ENCODE peak calls at places on chromosomes 6 and 20, in six cellular contexts. W, O, H, R, K and P are unnamed samples.

GRCh38 chr6:52155791-52156576 is 30.2 kb upstream of the IL17A start:
- DNase-seq in H (peak; percentile 36), W (peak; percentile 48), R (no peak), O (no peak), K (no peak), P (no peak)

GRCh38 chr6:3724451-3725144 is 26.9 kb downstream of the PXDC1 start:
- DNase-seq in K (no peak), W (no peak), O (no peak), H (peak; percentile 32), R (peak; percentile 86), P (no peak)

GRCh38 chr6:169070506-169071176 is 183.0 kb downstream of the THBS2 start:
- DNase-seq in W (peak; percentile 65), H (peak; percentile 99), R (peak; percentile 100), K (peak; percentile 100), O (peak; percentile 80), P (no peak)

GRCh38 chr6:157769776-157770430 is 53.1 kb upstream of the SNX9 start:
- DNase-seq in W (peak; percentile 55), H (peak; percentile 40), K (peak; percentile 62), R (peak; percentile 45), O (no peak), P (no peak)

GRCh38 chr6:50185006-50185405 is 135.3 kb upstream of the DEFB112 start:
- DNase-seq in W (peak; percentile 3), K (no peak), O (peak; percentile 11), H (no peak), R (no peak), P (no peak)

GRCh38 chr20:38208088-38208487 is 43.0 kb upstream of the TGM2 start:
- DNase-seq in H (no peak), O (no peak), W (peak; percentile 53), R (no peak), K (no peak), P (no peak)

GRCh38 chr6:163946437-163946836 is 531.9 kb downstream of the QKI start:
- DNase-seq in R (no peak), H (no peak), W (no peak), O (no peak), K (no peak), P (no peak)

GRCh38 chr6:5764401-5764955 is 242.2 kb downstream of the NRN1 start:
- DNase-seq in K (peak; percentile 49), R (peak; percentile 87), O (no peak), H (peak; percentile 68), W (no peak), P (no peak)

GRCh38 chr6:128600397-128600951 is 80.1 kb upstream of the PTPRK start:
- DNase-seq in W (peak; percentile 78), H (peak; percentile 97), R (peak; percentile 96), O (peak; percentile 14), K (peak; percentile 90), P (no peak)

GRCh38 chr20:55684578-55684977 is 320.7 kb downstream of the CBLN4 start:
- DNase-seq in K (no peak), R (no peak), W (no peak), H (no peak), O (no peak), P (no peak)

GRCh38 chr6:43277643-43278523 is 20.2 kb upstream of the SLC22A7 start:
- DNase-seq in R (no peak), K (peak; percentile 3), O (peak; percentile 63), H (no peak), W (no peak), P (no peak)

GRCh38 chr6:157537518-157537917 is 156.5 kb downstream of the ZDHHC14 start:
- DNase-seq in O (no peak), K (no peak), R (no peak), W (no peak), H (peak; percentile 23), P (no peak)

GRCh38 chr6:108180776-108181175 is 15.0 kb downstream of the NR2E1 start:
- DNase-seq in O (no peak), W (no peak), H (no peak), K (no peak), R (no peak), P (no peak)

GRCh38 chr6:22737331-22737730 is 168.0 kb downstream of the HDGFL1 start:
- DNase-seq in R (peak; percentile 29), W (peak; percentile 53), O (peak; percentile 50), H (peak; percentile 25), K (peak; percentile 70), P (no peak)

GRCh38 chr6:20455175-20456075 is 53.7 kb downstream of the E2F3 start:
- DNase-seq in K (peak; percentile 53), H (peak; percentile 45), W (peak; percentile 28), R (peak; percentile 38), O (no peak), P (no peak)

GRCh38 chr20:5078399-5078958 is 41.3 kb downstream of the PCNA start:
- DNase-seq in W (peak; percentile 62), K (peak; percentile 73), O (no peak), H (peak; percentile 25), R (peak; percentile 87), P (peak; percentile 48)

GRCh38 chr6:72182337-72183246 is 296.2 kb downstream of the RIMS1 start:
- DNase-seq in K (no peak), H (peak; percentile 12), W (peak; percentile 74), R (peak; percentile 58), O (peak; percentile 83), P (no peak)

DNA sequence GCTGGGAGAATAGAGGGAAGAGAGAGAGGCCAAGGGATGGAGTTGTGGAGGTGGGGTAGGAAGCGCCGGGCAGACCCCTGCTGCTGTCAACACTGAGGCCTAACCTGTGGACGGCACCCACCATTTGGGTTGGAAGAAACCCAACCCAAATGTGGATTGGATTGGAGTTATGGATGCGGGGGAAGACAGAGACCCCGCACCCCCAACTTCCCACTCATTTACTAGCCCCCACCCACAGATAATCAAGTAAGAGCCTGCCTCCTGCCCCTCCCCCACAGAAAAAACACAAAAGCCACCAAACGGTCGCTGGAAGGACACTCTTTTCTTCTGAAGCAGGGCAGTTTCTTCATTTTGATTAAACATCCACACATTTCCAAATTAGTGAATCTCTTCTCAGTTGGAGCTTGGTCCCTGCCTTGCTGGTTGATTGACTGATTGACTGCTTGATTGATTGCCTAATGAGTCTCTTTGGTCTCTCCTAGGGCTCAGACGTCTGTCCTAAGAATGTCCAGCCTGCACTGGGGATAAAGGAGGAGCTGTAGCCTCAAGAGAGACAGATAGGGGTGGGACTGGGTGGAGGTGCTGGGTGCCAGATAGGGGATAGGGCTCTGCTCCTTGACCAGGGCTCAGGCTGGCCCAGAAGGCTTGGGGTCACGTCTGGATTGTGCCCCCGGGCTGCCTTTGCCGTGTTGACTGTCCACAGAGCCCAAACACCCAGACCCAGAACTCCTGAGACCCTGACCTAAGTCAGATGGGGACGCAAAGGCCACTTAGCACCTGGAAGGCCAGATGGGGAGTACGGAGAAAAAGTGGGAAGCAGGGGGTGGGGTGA is 74.9 kb upstream of the FOXP4 start:
- DNase-seq in W (no peak), O (no peak), H (no peak), R (no peak), K (no peak), P (no peak)
- H3K4me3 ChIP-seq in W (no peak overlapping the region), O (no peak overlapping the region), H (no peak overlapping the region), R (no peak overlapping the region), K (no peak overlapping the region), P (no peak overlapping the region)

GRCh38 chr20:45077559-45077958 is 23.4 kb downstream of the KCNS1 start:
- DNase-seq in R (no peak), O (no peak), K (no peak), W (no peak), H (no peak), P (no peak)

GRCh38 chr20:45067558-45067957 is 33.4 kb downstream of the KCNS1 start:
- DNase-seq in W (peak; percentile 87), H (peak; percentile 37), R (peak; percentile 49), K (no peak), O (no peak), P (no peak)

GRCh38 chr20:45069261-45069660 is 31.7 kb downstream of the KCNS1 start:
- DNase-seq in O (no peak), R (no peak), H (no peak), W (no peak), K (peak; percentile 29), P (no peak)

GRCh38 chr20:45070932-45071632 is 29.8 kb downstream of the KCNS1 start:
- DNase-seq in R (peak; percentile 28), K (peak; percentile 49), O (peak; percentile 22), H (no peak), W (peak; percentile 69), P (no peak)

GRCh38 chr20:45073182-45073581 is 27.7 kb downstream of the KCNS1 start:
- DNase-seq in K (no peak), R (no peak), W (no peak), O (no peak), H (no peak), P (no peak)
- H3K4me3 ChIP-seq in K (no peak overlapping the region), R (no peak overlapping the region), W (no peak overlapping the region), O (no peak overlapping the region), H (no peak overlapping the region), P (no peak overlapping the region)

DNA sequence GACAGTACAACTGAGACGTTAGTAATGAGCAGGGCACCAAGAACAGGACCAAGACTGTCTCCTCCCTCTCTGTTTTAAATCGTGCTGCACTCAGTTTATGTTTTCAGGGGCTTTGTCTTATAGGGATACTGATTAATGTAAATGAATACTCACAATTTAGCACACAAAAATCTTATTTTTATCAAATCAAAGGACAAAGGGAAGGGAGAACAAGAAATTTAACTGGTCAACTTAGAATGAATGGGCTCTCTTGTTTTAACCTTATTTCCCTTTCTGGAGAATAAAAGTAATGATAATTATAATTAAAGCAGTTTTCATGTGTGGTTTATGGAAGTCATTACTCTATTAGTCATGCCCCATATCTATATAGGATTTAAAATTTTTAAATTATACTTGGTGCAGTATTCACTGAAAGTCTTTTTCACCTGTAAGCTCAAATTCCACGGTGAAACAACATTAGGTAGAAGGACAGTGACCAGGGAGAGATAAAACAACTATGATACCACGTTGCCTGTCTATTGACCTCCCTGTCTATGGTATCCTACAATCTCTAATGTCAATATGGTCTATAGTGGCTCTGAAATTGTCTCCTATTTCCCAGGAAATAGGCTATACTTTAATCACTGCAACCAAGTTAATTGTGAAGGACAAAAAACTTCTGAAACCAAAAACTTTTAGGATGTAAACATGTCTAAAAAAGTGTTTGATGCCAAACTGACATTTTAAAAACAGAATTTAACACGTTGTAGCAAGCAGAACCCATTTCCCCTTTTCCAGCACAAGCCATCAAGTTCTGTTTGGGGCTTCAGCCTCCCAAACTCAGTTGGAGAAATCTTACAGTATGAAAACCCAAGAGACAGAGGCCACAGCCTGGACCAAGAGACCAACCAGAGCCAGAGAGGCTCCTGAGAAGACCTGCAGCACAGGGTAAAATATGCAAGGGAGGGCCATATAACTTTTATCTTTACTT is 15.0 kb downstream of the ELOVL5 start:
- DNase-seq in O (no peak), R (no peak), K (no peak), W (no peak), H (no peak), P (no peak)
- H3K4me3 ChIP-seq in O (no peak overlapping the region), R (no peak overlapping the region), K (no peak overlapping the region), W (no peak overlapping the region), H (no peak overlapping the region), P (no peak overlapping the region)

DNA sequence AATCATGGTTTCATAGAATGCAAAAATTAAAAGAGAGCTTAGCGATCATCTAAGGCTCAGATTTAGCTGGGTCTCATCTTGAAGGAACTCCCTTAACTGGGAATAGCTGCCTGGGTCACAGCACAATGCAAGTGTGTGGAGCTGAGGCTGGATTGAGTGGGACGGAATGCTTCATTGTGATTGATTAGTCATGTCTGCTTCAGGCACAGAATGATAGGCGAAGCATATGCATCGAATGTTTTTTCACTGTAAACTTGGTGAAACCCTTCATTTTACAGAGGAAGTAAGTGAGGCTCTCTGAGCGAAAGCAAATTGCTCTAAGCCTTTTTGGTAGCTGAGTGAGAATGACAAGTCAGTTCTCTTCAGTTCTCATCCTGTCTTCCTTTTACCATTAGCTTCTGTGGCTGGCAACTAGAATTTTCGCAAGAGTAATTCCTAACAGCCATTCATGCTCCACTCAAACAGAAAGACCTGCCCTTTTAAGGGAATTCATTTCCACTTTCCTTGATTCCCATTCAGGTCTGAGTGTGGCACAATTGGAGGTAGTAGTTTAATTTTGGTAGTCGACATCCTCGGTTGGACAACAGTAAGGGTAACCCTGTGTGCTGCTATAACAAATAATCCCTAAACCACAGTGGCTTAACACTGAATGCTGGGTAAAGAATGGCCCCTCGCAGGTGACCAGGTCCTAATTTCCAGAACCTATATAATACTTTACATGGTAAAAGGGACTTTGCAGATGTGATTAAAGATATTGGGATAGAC is 143.1 kb downstream of the BMP7 start:
- DNase-seq in W (no peak), R (no peak), O (no peak), H (no peak), K (no peak), P (no peak)
- H3K4me3 ChIP-seq in W (no peak overlapping the region), R (no peak overlapping the region), O (no peak overlapping the region), H (no peak overlapping the region), K (no peak overlapping the region), P (no peak overlapping the region)